ENCODE peak calls at places on chromosomes 6 and 20, in six cellular contexts. D is heart left ventricle, V is hepatocyte, U is left ventricle myocardium inferior, E is RWPE1, I is GM12865. H is an unnamed sample.

GRCh38 chr6:49550413-49551125 is at the start of gene C6orf141:
- DNase-seq in E (peak; percentile 74), I (peak; percentile 41), U (no peak), V (peak; percentile 64), D (no peak), H (peak; percentile 83)

GRCh38 chr6:16769986-16770376 is 8.7 kb upstream of the ATXN1 start:
- DNase-seq in U (no peak), I (no peak), E (no peak), D (no peak), V (no peak), H (no peak)

GRCh38 chr6:159953091-159953581 is 15.7 kb upstream of the IGF2R start:
- DNase-seq in E (no peak), V (peak; percentile 35), U (peak; percentile 31), D (peak; percentile 57), I (no peak), H (no peak)

GRCh38 chr6:38020593-38020992 is 201.1 kb downstream of the ZFAND3 start:
- DNase-seq in D (no peak), E (no peak), U (no peak), I (no peak), V (no peak), H (no peak)

GRCh38 chr20:6053776-6054688 is at the start of gene LRRN4:
- DNase-seq in D (no peak), V (peak; percentile 30), U (no peak), I (no peak), E (peak; percentile 86), H (peak; percentile 35)

GRCh38 chr20:64095927-64096326 is 11.4 kb downstream of the NPBWR2 start:
- DNase-seq in V (no peak), E (no peak), U (no peak), I (no peak), D (no peak), H (no peak)

GRCh38 chr20:63498950-63499332 is at the start of gene EEF1A2:
- DNase-seq in U (peak; percentile 57), E (no peak), V (peak; percentile 78), D (peak; percentile 67), I (no peak), H (peak; percentile 73)

GRCh38 chr6:130945401-130945919 is 117.6 kb downstream of the EPB41L2 start:
- DNase-seq in I (no peak), V (no peak), D (no peak), E (no peak), U (no peak), H (no peak)

GRCh38 chr6:121333196-121333595 is 1.1 kb downstream of the TBC1D32 start:
- DNase-seq in D (no peak), V (no peak), E (no peak), I (no peak), U (no peak), H (no peak)

GRCh38 chr6:13248953-13249432 is 79.3 kb downstream of the TBC1D7 start:
- DNase-seq in U (no peak), V (no peak), D (no peak), E (no peak), I (no peak), H (no peak)

GRCh38 chr6:13307508-13307995 is 20.8 kb downstream of the TBC1D7 start:
- DNase-seq in U (no peak), V (no peak), D (no peak), E (peak; percentile 73), I (no peak), H (no peak)

GRCh38 chr6:113172531-113172966 is 684.6 kb upstream of the MARCKS start:
- DNase-seq in E (no peak), I (no peak), V (no peak), U (peak; percentile 41), D (peak; percentile 43), H (no peak)

GRCh38 chr20:46953596-46953995 is 59.0 kb downstream of the EYA2 start:
- DNase-seq in D (no peak), I (no peak), V (no peak), U (no peak), E (no peak), H (no peak)

GRCh38 chr6:118725944-118726343 is 74.6 kb upstream of the CEP85L start:
- DNase-seq in D (no peak), E (no peak), I (peak; percentile 21), V (no peak), U (no peak), H (no peak)

GRCh38 chr20:63009988-63010769 is 3.4 kb upstream of the BHLHE23 start:
- DNase-seq in V (no peak), U (no peak), I (peak; percentile 99), D (no peak), E (no peak), H (no peak)

GRCh38 chr20:381581-382290 is 1.2 kb downstream of the TRIB3 start:
- DNase-seq in I (peak; percentile 94), U (peak; percentile 66), D (peak; percentile 83), E (peak; percentile 77), V (peak; percentile 83), H (peak; percentile 72)

GRCh38 chr6:109075934-109076333 is 18.7 kb downstream of the SESN1 start:
- DNase-seq in I (no peak), D (no peak), E (no peak), V (no peak), U (no peak), H (no peak)

GRCh38 chr20:43458422-43458924 is 777 bp downstream of the SRSF6 start:
- DNase-seq in E (no peak), V (no peak), I (no peak), D (no peak), U (no peak), H (no peak)

GRCh38 chr6:16690244-16691142 is 70.8 kb downstream of the ATXN1 start:
- DNase-seq in D (no peak), E (no peak), I (peak; percentile 72), V (no peak), U (no peak), H (no peak)

GRCh38 chr20:62316331-62317166 is 13.8 kb downstream of the ADRM1 start:
- DNase-seq in U (no peak), V (no peak), E (no peak), D (no peak), I (no peak), H (no peak)

GRCh38 chr6:33744895-33745546 is 1.7 kb downstream of the IP6K3 start:
- DNase-seq in I (no peak), V (peak; percentile 73), D (no peak), U (no peak), E (no peak), H (no peak)

GRCh38 chr20:57908691-57909090 is 198.9 kb upstream of the PMEPA1 start:
- DNase-seq in D (no peak), V (no peak), E (no peak), U (no peak), I (no peak), H (no peak)

GRCh38 chr6:138307816-138308727 is 69.6 kb upstream of the SMIM28 start:
- DNase-seq in U (peak; percentile 26), V (peak; percentile 27), E (no peak), D (peak; percentile 34), I (no peak), H (no peak)

GRCh38 chr20:57397004-57397692 is 6.0 kb downstream of the RBM38 start:
- DNase-seq in I (peak; percentile 36), E (no peak), V (no peak), U (peak; percentile 9), D (no peak), H (no peak)

GRCh38 chr6:12749531-12750379 is 33.2 kb downstream of the PHACTR1 start:
- DNase-seq in V (no peak), D (no peak), I (no peak), U (no peak), E (no peak), H (no peak)

GRCh38 chr6:12150812-12151432 is 138.8 kb downstream of the HIVEP1 start:
- DNase-seq in V (peak; percentile 52), I (peak; percentile 49), D (no peak), U (no peak), E (peak; percentile 47), H (peak; percentile 56)

GRCh38 chr6:46407785-46408530 is 83.3 kb downstream of the RCAN2 start:
- DNase-seq in D (no peak), I (no peak), E (no peak), V (no peak), U (no peak), H (no peak)

GRCh38 chr20:16699287-16699686 is 30.5 kb upstream of the SNRPB2 start:
- DNase-seq in E (no peak), V (no peak), U (no peak), I (no peak), D (no peak), H (no peak)

GRCh38 chr20:10090588-10091166 is 55.9 kb downstream of the ANKEF1 start:
- DNase-seq in D (peak; percentile 24), U (no peak), E (peak; percentile 64), V (peak; percentile 75), I (peak; percentile 61), H (peak; percentile 50)

GRCh38 chr6:167678102-167679101 is 148.3 kb upstream of the AFDN start:
- DNase-seq in D (peak; percentile 46), E (no peak), V (peak; percentile 77), I (no peak), U (peak; percentile 62), H (no peak)

GRCh38 chr20:34310481-34311117 is 7.4 kb upstream of the AHCY start:
- DNase-seq in D (no peak), V (peak; percentile 38), I (no peak), E (no peak), U (no peak), H (no peak)

GRCh38 chr20:12838261-12838866 is 170.4 kb upstream of the SPTLC3 start:
- DNase-seq in E (no peak), I (no peak), U (no peak), D (no peak), V (no peak), H (no peak)
- TF ChIP-seq CTCF in E (peak; percentile 18), I (no peak), U (peak; percentile 29), D (no peak), V (no peak), H (peak; percentile 44)

GRCh38 chr6:68139130-68139529 is 496.0 kb upstream of the ADGRB3 start:
- DNase-seq in U (no peak), V (no peak), I (no peak), D (no peak), E (no peak), H (no peak)

GRCh38 chr6:68141190-68141589 is 493.9 kb upstream of the ADGRB3 start:
- DNase-seq in U (no peak), I (no peak), E (no peak), D (no peak), V (no peak), H (no peak)

GRCh38 chr6:68144667-68145066 is 490.4 kb upstream of the ADGRB3 start:
- DNase-seq in V (no peak), I (no peak), E (no peak), U (no peak), D (no peak), H (no peak)
- TF ChIP-seq CTCF in V (no peak), I (no peak), E (no peak), U (no peak), D (no peak), H (no peak)

GRCh38 chr6:56961151-56961550 is 6.2 kb downstream of the BEND6 start:
- DNase-seq in E (no peak), U (no peak), V (no peak), I (peak; percentile 13), D (no peak), H (no peak)
- TF ChIP-seq CTCF in E (no peak), U (no peak), V (no peak), I (no peak), D (no peak), H (no peak)

GRCh38 chr20:18497603-18498002 is 578 bp upstream of the RBBP9 start:
- DNase-seq in D (no peak), U (no peak), I (no peak), E (no peak), V (no peak), H (no peak)

GRCh38 chr20:18496042-18496441 is 983 bp downstream of the RBBP9 start:
- DNase-seq in V (peak; percentile 11), D (no peak), U (no peak), I (peak; percentile 47), E (no peak), H (no peak)

GRCh38 chr20:18496740-18497592 is at the start of gene RBBP9:
- DNase-seq in D (peak; percentile 89), V (peak; percentile 90), E (peak; percentile 83), I (peak; percentile 87), U (peak; percentile 89), H (peak; percentile 59)
- TF ChIP-seq CTCF in D (no peak), V (no peak), E (no peak), I (no peak), U (no peak), H (no peak)